ENCODE peak calls at places on chromosomes 11 and 22, in four cellular contexts. B is HCT116, K is H1, Y is K562. S is an unnamed sample.

GRCh38 chr11:119101367-119101758 is 290 bp downstream of the DPAGT1 start:
- DNase-seq in B (no peak), K (peak; percentile 85), Y (peak; percentile 58), S (no peak)

GRCh38 chr22:42680648-42681047 is 31.5 kb upstream of the CYB5R3 start:
- DNase-seq in B (peak; percentile 66), K (no peak), Y (peak; percentile 23), S (no peak)

GRCh38 chr11:32940865-32941264 is 48.3 kb downstream of the QSER1 start:
- DNase-seq in B (no peak), K (no peak), Y (no peak), S (no peak)

GRCh38 chr11:19428206-19429001 is 187.7 kb upstream of the E2F8 start:
- DNase-seq in B (no peak), K (no peak), Y (no peak), S (no peak)

GRCh38 chr11:103069367-103069766 is 22.6 kb downstream of the DCUN1D5 start:
- DNase-seq in B (no peak), K (no peak), Y (no peak), S (no peak)

GRCh38 chr11:107666911-107667568 is 44.8 kb downstream of the SLN start:
- DNase-seq in B (no peak), K (no peak), Y (no peak), S (no peak)

GRCh38 chr11:127106938-127107337 is 106.4 kb upstream of the KIRREL3 start:
- DNase-seq in B (no peak), K (no peak), Y (no peak), S (no peak)

GRCh38 chr11:22734628-22735345 is 68.4 kb downstream of the GAS2 start:
- DNase-seq in B (no peak), K (no peak), Y (no peak), S (no peak)

GRCh38 chr11:100203789-100204188 is 483.3 kb upstream of the ARHGAP42 start:
- DNase-seq in B (no peak), K (no peak), Y (no peak), S (no peak)

GRCh38 chr11:132058211-132058772 is 687.9 kb downstream of the NTM start:
- DNase-seq in B (no peak), K (no peak), Y (no peak), S (no peak)

GRCh38 chr11:126547161-126547560 is 191.7 kb downstream of the ST3GAL4 start:
- DNase-seq in B (no peak), K (no peak), Y (no peak), S (no peak)

GRCh38 chr11:95147364-95147905 is 57.8 kb downstream of the ENDOD1 start:
- DNase-seq in B (peak; percentile 34), K (no peak), Y (peak; percentile 91), S (no peak)

GRCh38 chr22:45470871-45471270 is 31.8 kb upstream of the FBLN1 start:
- DNase-seq in B (no peak), K (no peak), Y (no peak), S (no peak)

GRCh38 chr22:45469573-45470383 is 32.9 kb upstream of the FBLN1 start:
- DNase-seq in B (no peak), K (no peak), Y (no peak), S (no peak)

GRCh38 chr22:45475063-45475747 is 27.5 kb upstream of the FBLN1 start:
- DNase-seq in B (no peak), K (no peak), Y (no peak), S (no peak)

GRCh38 chr22:45473626-45474237 is 29.0 kb upstream of the FBLN1 start:
- DNase-seq in B (no peak), K (no peak), Y (no peak), S (no peak)

DNA sequence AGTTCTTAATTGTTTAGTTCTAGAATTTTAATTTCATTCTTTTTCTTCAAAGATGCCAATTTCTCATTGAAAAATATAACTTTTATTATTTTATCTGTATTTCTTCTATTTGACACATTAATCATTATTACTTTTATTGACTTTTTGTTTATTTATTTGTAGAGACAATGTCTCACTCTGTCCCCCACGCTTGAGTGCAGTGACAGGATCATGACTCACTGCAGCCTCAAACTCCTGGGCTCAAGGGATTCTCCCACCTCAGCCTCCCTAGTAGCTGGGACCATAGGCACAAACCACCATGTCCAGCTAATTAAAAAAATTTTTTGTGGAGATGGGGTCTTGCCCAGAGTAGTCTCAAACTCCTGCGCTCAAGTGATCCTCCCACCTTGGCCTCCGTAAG is 30.3 kb upstream of the FBLN1 start:
- DNase-seq in B (no peak), K (no peak), Y (no peak), S (no peak)
- H3K4me1 ChIP-seq in B (peaks cover 9% of the 10 kb centered on the region), K (no peaks in the 10 kb centered on the region), Y (no peaks in the 10 kb centered on the region), S (peaks cover 2% of the 10 kb centered on the region)

DNA sequence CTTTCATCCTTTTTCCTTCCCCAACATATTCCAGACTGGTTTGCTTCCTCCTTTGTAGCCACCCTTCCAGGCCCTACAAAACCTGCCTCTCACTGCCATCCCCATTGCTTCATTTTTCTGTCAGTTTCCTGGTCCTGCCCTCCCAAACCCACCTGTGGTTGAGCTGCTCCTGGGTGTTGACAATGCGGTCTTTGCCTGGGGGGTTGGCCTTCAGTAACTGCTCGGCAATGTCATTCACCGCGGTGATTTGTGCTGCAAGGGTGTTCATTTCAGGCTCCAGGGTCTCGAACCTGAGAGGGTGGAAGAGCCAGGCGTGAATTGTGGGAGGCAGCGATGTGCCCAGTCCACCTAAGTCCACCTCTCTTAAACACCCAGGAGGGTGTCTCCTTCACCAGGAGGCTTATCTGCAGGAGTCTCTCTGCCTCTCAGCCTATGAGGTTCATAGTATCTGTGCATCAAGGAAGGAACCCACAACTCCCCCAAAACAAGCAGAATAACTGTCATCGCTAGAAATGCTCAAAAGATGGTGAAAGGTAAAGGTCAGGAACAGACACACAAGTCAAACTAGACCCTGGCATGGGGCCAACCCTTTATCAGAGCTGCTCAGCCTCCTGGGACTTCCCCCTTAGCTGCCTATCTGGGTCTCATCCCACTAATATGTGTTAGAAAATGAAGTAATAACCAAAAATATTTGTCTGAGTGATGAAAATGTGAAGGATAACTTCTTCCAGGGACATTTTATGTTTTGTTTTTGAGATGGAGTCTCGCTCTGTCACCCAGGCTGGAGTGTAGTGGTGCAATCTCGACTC is 23.9 kb upstream of the RBM4B start:
- DNase-seq in B (no peak), K (no peak), Y (peak; percentile 91), S (no peak)
- TF ChIP-seq ZNF274 in B (no peak), K (no peak), Y (no peak), S (no peak)

GRCh38 chr11:12154871-12155668 is 44.7 kb downstream of the MICAL2 start:
- DNase-seq in B (no peak), K (no peak), Y (no peak), S (no peak)
- H3K4me1 ChIP-seq in B (peaks cover 10% of the 10 kb centered on the region), K (no peaks in the 10 kb centered on the region), Y (peaks cover 66% of the 10 kb centered on the region), S (peaks cover 2% of the 10 kb centered on the region)

DNA sequence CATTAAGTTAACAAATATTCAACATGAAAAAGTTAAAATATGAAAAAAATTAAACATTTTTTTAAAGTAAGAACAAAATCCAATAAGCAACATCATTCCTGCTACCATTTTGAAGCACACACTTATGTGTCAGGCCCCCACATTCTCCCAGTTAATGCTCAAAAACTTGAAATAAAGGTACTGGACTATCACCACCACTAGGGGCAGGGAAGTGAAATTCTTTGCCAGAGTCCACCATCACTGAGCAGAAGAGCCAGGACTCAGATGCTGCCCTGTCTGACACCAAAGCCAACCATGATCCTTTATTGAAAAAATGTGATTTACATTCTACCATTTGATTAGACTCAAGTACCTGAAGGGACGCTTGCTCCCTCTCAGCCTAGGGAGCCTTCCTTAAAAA is 39.1 kb downstream of the PITPNB start:
- DNase-seq in B (peak; percentile 13), K (no peak), Y (peak; percentile 25), S (peak; percentile 18)
- TF ChIP-seq ZNF274 in B (no peak), K (no peak), Y (no peak), S (no peak)

DNA sequence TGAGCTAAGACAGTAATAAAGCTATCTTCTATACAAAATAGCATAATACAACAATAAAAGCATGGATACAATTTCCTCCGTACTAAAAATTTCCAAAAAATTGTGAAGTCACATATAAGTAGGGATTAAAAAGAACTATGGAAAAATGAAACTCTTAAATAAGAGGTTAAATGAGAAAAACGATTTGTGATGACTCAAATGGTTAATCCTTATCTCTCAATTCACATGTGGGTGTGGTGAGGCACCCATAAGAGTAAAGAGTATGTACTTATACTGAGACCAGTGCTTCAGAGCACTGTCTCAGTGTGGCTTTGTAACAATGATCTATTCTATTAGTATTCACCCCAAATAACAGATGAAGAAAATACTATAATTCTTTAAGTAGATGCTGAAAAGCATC is 25.0 kb upstream of the CCDC34 start:
- DNase-seq in B (no peak), K (no peak), Y (peak; percentile 61), S (no peak)
- H3K4me1 ChIP-seq in B (peaks cover 20% of the 10 kb centered on the region), K (peaks cover 4% of the 10 kb centered on the region), Y (peaks cover 36% of the 10 kb centered on the region), S (no peaks in the 10 kb centered on the region)

DNA sequence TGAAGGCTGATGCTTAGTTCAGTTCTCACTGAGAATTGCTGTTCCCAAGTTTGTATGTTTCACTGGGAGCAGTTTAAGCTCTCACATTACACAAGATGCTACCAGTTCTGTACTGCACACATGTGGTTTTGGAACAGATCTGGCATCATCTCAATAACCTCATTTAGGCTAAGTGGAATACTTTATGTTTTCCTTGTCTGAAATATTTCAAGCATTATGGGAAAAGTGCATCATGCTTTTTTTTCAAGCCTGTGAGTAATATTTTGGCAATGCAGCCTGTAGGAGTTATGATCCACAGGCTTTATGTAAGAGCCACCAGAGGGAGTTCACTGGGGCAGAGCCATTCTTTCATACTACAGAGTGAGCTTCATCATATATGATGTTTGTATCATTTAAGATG is 141.5 kb downstream of the OR4C45 start:
- DNase-seq in B (no peak), K (no peak), Y (no peak), S (no peak)
- TF ChIP-seq ZNF274 in B (no peak), K (no peak), Y (no peak), S (no peak)

GRCh38 chr22:38350444-38351359 is 33.5 kb upstream of the CSNK1E start:
- DNase-seq in B (no peak), K (peak; percentile 55), Y (no peak), S (no peak)
- H3K4me1 ChIP-seq in B (no peaks in the 10 kb centered on the region), K (peaks cover 3% of the 10 kb centered on the region), Y (no peaks in the 10 kb centered on the region), S (peaks cover 4% of the 10 kb centered on the region)

GRCh38 chr11:88552377-88553029 is 215.0 kb upstream of the CTSC start:
- DNase-seq in B (peak; percentile 48), K (peak; percentile 72), Y (peak; percentile 59), S (peak; percentile 59)

GRCh38 chr11:88553204-88553603 is 215.7 kb upstream of the CTSC start:
- DNase-seq in B (no peak), K (no peak), Y (no peak), S (no peak)

GRCh38 chr11:88555829-88556202 is 218.3 kb upstream of the CTSC start:
- DNase-seq in B (no peak), K (no peak), Y (no peak), S (no peak)

GRCh38 chr11:88555018-88555828 is 217.7 kb upstream of the CTSC start:
- DNase-seq in B (peak; percentile 95), K (no peak), Y (no peak), S (no peak)
- TF ChIP-seq ZNF274 in B (no peak), K (no peak), Y (no peak), S (no peak)